ENCODE peak calls at places on chromosomes 7 and 10, in seven cellular contexts. One of them, this sample, is unnamed.

GRCh38 chr10:75430000-75430763 is 1.2 kb upstream of the LRMDA start:
- DNase-seq in GM12892: no peak
- DNase-seq in GM12878: no peak
- DNase-seq in HCT116: no peak
- DNase-seq in stomach: peak
- DNase-seq in transverse colon: peak
- DNase-seq in GM12891: no peak
- DNase-seq in this sample: no peak

GRCh38 chr7:55074008-55074499 is 55.2 kb downstream of the EGFR start:
- DNase-seq in GM12891: peak
- DNase-seq in HCT116: peak
- DNase-seq in transverse colon: peak
- DNase-seq in stomach: peak
- DNase-seq in GM12892: peak
- DNase-seq in GM12878: peak
- DNase-seq in this sample: no peak

GRCh38 chr10:75127481-75127880 is 16.0 kb downstream of the SAMD8 start:
- DNase-seq in transverse colon: no peak
- DNase-seq in HCT116: no peak
- DNase-seq in stomach: no peak
- DNase-seq in GM12892: no peak
- DNase-seq in GM12878: no peak
- DNase-seq in GM12891: no peak
- DNase-seq in this sample: no peak

GRCh38 chr7:20785211-20786048 is 1.3 kb downstream of the SP8 start:
- DNase-seq in stomach: peak
- DNase-seq in transverse colon: no peak
- DNase-seq in HCT116: no peak
- DNase-seq in GM12892: peak
- DNase-seq in GM12878: no peak
- DNase-seq in GM12891: no peak
- DNase-seq in this sample: no peak

GRCh38 chr10:29806350-29806788 is 171.6 kb upstream of the SVIL start:
- DNase-seq in GM12878: no peak
- DNase-seq in stomach: no peak
- DNase-seq in GM12892: no peak
- DNase-seq in GM12891: no peak
- DNase-seq in transverse colon: no peak
- DNase-seq in HCT116: no peak
- DNase-seq in this sample: no peak

GRCh38 chr10:46014683-46015405 is 15.6 kb downstream of the NCOA4 start:
- DNase-seq in GM12892: no peak
- DNase-seq in HCT116: no peak
- DNase-seq in stomach: no peak
- DNase-seq in GM12891: no peak
- DNase-seq in transverse colon: no peak
- DNase-seq in GM12878: no peak
- DNase-seq in this sample: no peak

GRCh38 chr10:43071881-43072650 is 4.8 kb upstream of the RET start:
- DNase-seq in HCT116: no peak
- DNase-seq in stomach: no peak
- DNase-seq in GM12892: no peak
- DNase-seq in GM12891: no peak
- DNase-seq in transverse colon: no peak
- DNase-seq in GM12878: no peak
- DNase-seq in this sample: no peak

GRCh38 chr10:30645340-30645827 is 15.8 kb upstream of the LYZL2 start:
- DNase-seq in GM12892: no peak
- DNase-seq in transverse colon: no peak
- DNase-seq in HCT116: peak
- DNase-seq in GM12891: no peak
- DNase-seq in GM12878: no peak
- DNase-seq in stomach: no peak
- DNase-seq in this sample: no peak

GRCh38 chr7:130365511-130366441 is 14.5 kb upstream of the CPA1 start:
- DNase-seq in HCT116: no peak
- DNase-seq in stomach: peak
- DNase-seq in GM12892: peak
- DNase-seq in GM12878: peak
- DNase-seq in transverse colon: peak
- DNase-seq in GM12891: peak
- DNase-seq in this sample: no peak

GRCh38 chr10:91974960-91975359 is 51.4 kb downstream of the BTAF1 start:
- DNase-seq in GM12878: peak
- DNase-seq in GM12892: no peak
- DNase-seq in transverse colon: no peak
- DNase-seq in stomach: no peak
- DNase-seq in GM12891: no peak
- DNase-seq in HCT116: no peak
- DNase-seq in this sample: no peak

GRCh38 chr10:128115356-128115755 is 10.9 kb downstream of the MKI67 start:
- DNase-seq in GM12878: no peak
- DNase-seq in transverse colon: no peak
- DNase-seq in GM12892: no peak
- DNase-seq in GM12891: no peak
- DNase-seq in stomach: no peak
- DNase-seq in HCT116: no peak
- DNase-seq in this sample: no peak

GRCh38 chr7:139180700-139181311 is 50.2 kb upstream of the UBN2 start:
- DNase-seq in GM12891: no peak
- DNase-seq in GM12878: no peak
- DNase-seq in stomach: no peak
- DNase-seq in HCT116: no peak
- DNase-seq in GM12892: no peak
- DNase-seq in transverse colon: no peak
- DNase-seq in this sample: no peak

GRCh38 chr10:70729763-70730357 is 55.3 kb downstream of the TBATA start:
- DNase-seq in GM12878: no peak
- DNase-seq in HCT116: no peak
- DNase-seq in transverse colon: peak
- DNase-seq in stomach: no peak
- DNase-seq in GM12892: no peak
- DNase-seq in GM12891: no peak
- DNase-seq in this sample: no peak

GRCh38 chr7:65325793-65326432 is 47.7 kb upstream of the ZNF92 start:
- DNase-seq in HCT116: no peak
- DNase-seq in GM12892: no peak
- DNase-seq in GM12891: no peak
- DNase-seq in transverse colon: no peak
- DNase-seq in stomach: no peak
- DNase-seq in GM12878: no peak
- DNase-seq in this sample: no peak

GRCh38 chr7:157763279-157764000 is 426.6 kb downstream of the DNAJB6 start:
- DNase-seq in HCT116: no peak
- DNase-seq in GM12892: no peak
- DNase-seq in GM12891: no peak
- DNase-seq in transverse colon: no peak
- DNase-seq in GM12878: no peak
- DNase-seq in stomach: no peak
- DNase-seq in this sample: no peak

GRCh38 chr7:143909863-143910262 is 7.9 kb upstream of the TCAF1 start:
- DNase-seq in transverse colon: no peak
- DNase-seq in GM12891: no peak
- DNase-seq in GM12892: no peak
- DNase-seq in HCT116: no peak
- DNase-seq in GM12878: no peak
- DNase-seq in stomach: no peak
- DNase-seq in this sample: no peak

GRCh38 chr10:51063659-51064535 is 10.4 kb upstream of the PRKG1 start:
- DNase-seq in transverse colon: no peak
- DNase-seq in GM12891: no peak
- DNase-seq in HCT116: peak
- DNase-seq in stomach: no peak
- DNase-seq in GM12878: no peak
- DNase-seq in GM12892: no peak
- DNase-seq in this sample: no peak

GRCh38 chr10:80463868-80464267 is 9.8 kb downstream of the TSPAN14 start:
- DNase-seq in GM12892: no peak
- DNase-seq in transverse colon: no peak
- DNase-seq in stomach: no peak
- DNase-seq in GM12891: no peak
- DNase-seq in GM12878: no peak
- DNase-seq in HCT116: no peak
- DNase-seq in this sample: no peak

GRCh38 chr7:28774529-28775057 is 183.5 kb downstream of the TRIL start:
- DNase-seq in GM12891: no peak
- DNase-seq in transverse colon: no peak
- DNase-seq in GM12892: no peak
- DNase-seq in stomach: no peak
- DNase-seq in HCT116: no peak
- DNase-seq in GM12878: no peak
- DNase-seq in this sample: no peak

GRCh38 chr10:14332895-14333294 is 2.2 kb upstream of the FRMD4A start:
- DNase-seq in GM12878: no peak
- DNase-seq in stomach: no peak
- DNase-seq in GM12892: no peak
- DNase-seq in transverse colon: no peak
- DNase-seq in GM12891: no peak
- DNase-seq in HCT116: no peak
- DNase-seq in this sample: no peak

GRCh38 chr7:75696263-75697037 is 42.3 kb downstream of the HIP1 start:
- DNase-seq in transverse colon: no peak
- DNase-seq in GM12878: no peak
- DNase-seq in HCT116: no peak
- DNase-seq in GM12892: no peak
- DNase-seq in GM12891: no peak
- DNase-seq in stomach: no peak
- DNase-seq in this sample: no peak

GRCh38 chr10:124253006-124253405 is 159.6 kb upstream of the CHST15 start:
- DNase-seq in GM12891: no peak
- DNase-seq in stomach: no peak
- DNase-seq in GM12892: no peak
- DNase-seq in HCT116: no peak
- DNase-seq in GM12878: no peak
- DNase-seq in transverse colon: no peak
- DNase-seq in this sample: no peak

GRCh38 chr10:124254519-124254918 is 161.1 kb upstream of the CHST15 start:
- DNase-seq in HCT116: no peak
- DNase-seq in GM12892: no peak
- DNase-seq in transverse colon: no peak
- DNase-seq in stomach: no peak
- DNase-seq in GM12878: no peak
- DNase-seq in GM12891: no peak
- DNase-seq in this sample: no peak

GRCh38 chr10:124252097-124252715 is 158.8 kb upstream of the CHST15 start:
- DNase-seq in transverse colon: no peak
- DNase-seq in GM12892: no peak
- DNase-seq in GM12878: no peak
- DNase-seq in HCT116: no peak
- DNase-seq in GM12891: no peak
- DNase-seq in stomach: no peak
- DNase-seq in this sample: no peak

GRCh38 chr10:124256151-124256550 is 162.6 kb downstream of the OAT start:
- DNase-seq in stomach: no peak
- DNase-seq in transverse colon: no peak
- DNase-seq in GM12891: no peak
- DNase-seq in GM12892: no peak
- DNase-seq in HCT116: no peak
- DNase-seq in GM12878: no peak
- DNase-seq in this sample: no peak

GRCh38 chr10:124255556-124255955 is 162.2 kb upstream of the CHST15 start:
- DNase-seq in HCT116: no peak
- DNase-seq in stomach: no peak
- DNase-seq in GM12891: no peak
- DNase-seq in GM12892: no peak
- DNase-seq in GM12878: no peak
- DNase-seq in transverse colon: no peak
- DNase-seq in this sample: no peak
- TF ChIP-seq POLR2AphosphoS5 in HCT116: no peak
- TF ChIP-seq POLR2AphosphoS5 in stomach: peak
- TF ChIP-seq POLR2AphosphoS5 in GM12891: no peak
- TF ChIP-seq POLR2AphosphoS5 in GM12892: no peak
- TF ChIP-seq POLR2AphosphoS5 in GM12878: no peak
- TF ChIP-seq POLR2AphosphoS5 in transverse colon: peak
- TF ChIP-seq POLR2AphosphoS5 in this sample: no peak

DNA sequence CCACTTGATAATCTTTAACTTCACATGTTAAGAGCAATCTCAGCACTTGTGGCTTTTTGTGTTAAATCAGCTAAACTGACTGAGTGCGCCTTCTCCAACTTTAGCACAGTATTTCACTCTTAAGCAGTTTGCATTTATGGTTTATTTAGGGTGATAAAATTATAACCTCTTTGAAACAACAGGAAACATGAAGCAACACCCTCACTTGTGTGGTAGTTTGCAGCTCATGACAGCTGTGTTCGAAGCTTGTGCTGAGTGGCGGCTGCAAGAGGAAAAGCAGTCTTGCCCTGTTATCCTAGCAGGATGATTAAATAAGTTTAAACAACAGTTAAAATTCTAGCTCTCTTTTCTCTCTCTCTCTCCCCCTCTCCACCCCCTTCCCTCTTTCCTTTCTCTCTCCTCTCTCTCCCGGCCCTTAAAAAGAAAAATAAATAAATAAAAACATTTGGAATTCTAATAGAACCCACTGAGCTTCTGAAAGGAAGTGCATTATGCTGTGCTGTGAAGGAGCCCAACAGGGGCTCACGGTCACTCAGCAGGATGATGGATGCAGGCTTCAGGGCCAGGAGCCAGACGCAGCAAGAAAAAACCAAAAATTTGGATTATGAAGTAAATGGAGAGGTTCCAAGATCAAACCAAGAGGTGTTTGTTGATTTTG is 25.2 kb downstream of the OGDH start:
- DNase-seq in GM12891: no peak
- DNase-seq in GM12892: no peak
- DNase-seq in GM12878: no peak
- DNase-seq in stomach: no peak
- DNase-seq in transverse colon: no peak
- DNase-seq in HCT116: no peak
- DNase-seq in this sample: no peak
- TF ChIP-seq POLR2AphosphoS5 in GM12891: no peak
- TF ChIP-seq POLR2AphosphoS5 in GM12892: no peak
- TF ChIP-seq POLR2AphosphoS5 in GM12878: no peak
- TF ChIP-seq POLR2AphosphoS5 in stomach: no peak
- TF ChIP-seq POLR2AphosphoS5 in transverse colon: peak
- TF ChIP-seq POLR2AphosphoS5 in HCT116: no peak
- TF ChIP-seq POLR2AphosphoS5 in this sample: no peak

GRCh38 chr7:142556745-142557144 is 192.5 kb upstream of the PRSS1 start:
- DNase-seq in GM12892: no peak
- DNase-seq in GM12891: no peak
- DNase-seq in GM12878: no peak
- DNase-seq in HCT116: peak
- DNase-seq in stomach: peak
- DNase-seq in transverse colon: peak
- DNase-seq in this sample: peak
- TF ChIP-seq POLR2AphosphoS5 in GM12892: no peak
- TF ChIP-seq POLR2AphosphoS5 in GM12891: no peak
- TF ChIP-seq POLR2AphosphoS5 in GM12878: no peak
- TF ChIP-seq POLR2AphosphoS5 in HCT116: peak
- TF ChIP-seq POLR2AphosphoS5 in stomach: peak
- TF ChIP-seq POLR2AphosphoS5 in transverse colon: no peak
- TF ChIP-seq POLR2AphosphoS5 in this sample: no peak

DNA sequence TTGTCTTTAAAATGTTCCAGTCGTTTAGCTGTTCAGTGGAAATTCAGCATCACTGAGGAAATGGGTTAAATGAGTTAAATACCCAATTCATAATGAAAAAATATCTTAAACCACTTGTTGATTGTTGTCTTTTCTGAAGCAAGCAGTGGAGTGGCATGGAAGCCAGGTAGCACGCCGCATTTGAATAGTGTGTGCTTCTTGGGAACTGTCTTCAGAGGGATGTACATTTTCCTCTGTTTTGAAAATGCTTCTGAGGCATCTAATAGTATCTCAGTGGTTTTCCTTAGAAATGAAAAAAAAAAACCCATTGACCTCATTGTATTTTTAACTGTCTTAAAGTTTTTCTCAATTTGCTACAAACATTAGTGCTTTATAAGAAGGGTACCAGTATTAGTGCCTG is 28.1 kb downstream of the C10orf53 start:
- DNase-seq in GM12878: no peak
- DNase-seq in transverse colon: no peak
- DNase-seq in HCT116: no peak
- DNase-seq in GM12892: no peak
- DNase-seq in stomach: no peak
- DNase-seq in GM12891: no peak
- DNase-seq in this sample: no peak
- TF ChIP-seq POLR2AphosphoS5 in GM12878: no peak
- TF ChIP-seq POLR2AphosphoS5 in transverse colon: no peak
- TF ChIP-seq POLR2AphosphoS5 in HCT116: no peak
- TF ChIP-seq POLR2AphosphoS5 in GM12892: no peak
- TF ChIP-seq POLR2AphosphoS5 in stomach: no peak
- TF ChIP-seq POLR2AphosphoS5 in GM12891: no peak
- TF ChIP-seq POLR2AphosphoS5 in this sample: no peak

This sample was measured in K562.